ENCODE peak calls at places on chromosome 16, in nine cellular contexts. W is HEK293T, R is psoas muscle, O is tibial artery, B is midbrain, J is activated gamma-delta T cell treated with Interleukin-2 at 50 U/mL for 16 hours, Z is H4, L is astrocyte, G is astrocyte of the cerebellum. Y is an unnamed sample.

GRCh38 chr16:83713597-83713996 is 94.2 kb upstream of the HSBP1 start:
- DNase-seq in W (no peak), R (no peak), O (no peak), B (no peak), J (no peak), Z (peak; percentile 21), L (no peak), G (no peak), Y (no peak)

GRCh38 chr16:1218061-1218929 is 6.8 kb downstream of the TPSG1 start:
- DNase-seq in W (no peak), R (no peak), O (no peak), B (no peak), J (no peak), Z (no peak), L (no peak), G (no peak), Y (no peak)

GRCh38 chr16:5031601-5032000 is 2.1 kb downstream of the NAGPA start:
- DNase-seq in W (no peak), R (no peak), O (no peak), B (no peak), J (no peak), Z (no peak), L (no peak), G (no peak), Y (no peak)

GRCh38 chr16:56980203-56980535 is 9.2 kb upstream of the NLRC5 start:
- DNase-seq in W (no peak), R (no peak), O (no peak), B (no peak), J (no peak), Z (no peak), L (no peak), G (no peak), Y (no peak)

GRCh38 chr16:3511286-3512180 is 10.7 kb downstream of the CLUAP1 start:
- DNase-seq in W (no peak), R (no peak), O (peak; percentile 34), B (no peak), J (no peak), Z (no peak), L (no peak), G (no peak), Y (no peak)

GRCh38 chr16:3259097-3259496 is 2.7 kb upstream of the MEFV start:
- DNase-seq in W (no peak), R (no peak), O (no peak), B (peak; percentile 19), J (no peak), Z (peak; percentile 35), L (no peak), G (no peak), Y (no peak)

GRCh38 chr16:11967195-11967911 is 2.3 kb downstream of the TNFRSF17 start:
- DNase-seq in W (no peak), R (no peak), O (no peak), B (no peak), J (no peak), Z (no peak), L (no peak), G (no peak), Y (no peak)

GRCh38 chr16:24073321-24073720 is 182.8 kb upstream of the CACNG3 start:
- DNase-seq in W (no peak), R (no peak), O (no peak), B (no peak), J (no peak), Z (no peak), L (no peak), G (no peak), Y (no peak)

GRCh38 chr16:75627856-75628255 is 4.8 kb upstream of the ADAT1 start:
- DNase-seq in W (no peak), R (no peak), O (no peak), B (no peak), J (no peak), Z (no peak), L (peak; percentile 18), G (no peak), Y (peak; percentile 16)

GRCh38 chr16:2196162-2196980 is at the start of gene CASKIN1:
- DNase-seq in W (peak; percentile 50), R (no peak), O (no peak), B (no peak), J (no peak), Z (no peak), L (no peak), G (no peak), Y (no peak)

GRCh38 chr16:68298907-68299515 is 11.7 kb downstream of the SLC7A6OS start:
- DNase-seq in W (no peak), R (peak; percentile 63), O (peak; percentile 77), B (peak; percentile 7), J (no peak), Z (no peak), L (peak; percentile 69), G (no peak), Y (peak; percentile 77)

GRCh38 chr16:80480664-80481063 is 60.1 kb upstream of the DYNLRB2 start:
- DNase-seq in W (no peak), R (no peak), O (no peak), B (no peak), J (no peak), Z (no peak), L (no peak), G (no peak), Y (no peak)

GRCh38 chr16:4783951-4784336 is 4.2 kb downstream of the SEPTIN12 start:
- DNase-seq in W (no peak), R (no peak), O (no peak), B (no peak), J (no peak), Z (no peak), L (no peak), G (no peak), Y (no peak)

GRCh38 chr16:28140788-28141618 is 70.8 kb downstream of the XPO6 start:
- DNase-seq in W (no peak), R (no peak), O (no peak), B (no peak), J (peak; percentile 69), Z (no peak), L (no peak), G (no peak), Y (no peak)

GRCh38 chr16:71965223-71965622 is 35.0 kb downstream of the PKD1L3 start:
- DNase-seq in W (no peak), R (no peak), O (no peak), B (no peak), J (no peak), Z (no peak), L (no peak), G (no peak), Y (no peak)

GRCh38 chr16:47728229-47728628 is 267.1 kb downstream of the PHKB start:
- DNase-seq in W (no peak), R (no peak), O (no peak), B (no peak), J (no peak), Z (no peak), L (no peak), G (no peak), Y (no peak)

GRCh38 chr16:57889960-57890751 is 80.8 kb downstream of the CNGB1 start:
- DNase-seq in W (no peak), R (no peak), O (no peak), B (no peak), J (no peak), Z (peak; percentile 50), L (peak; percentile 76), G (no peak), Y (peak; percentile 28)

GRCh38 chr16:69031877-69032301 is 73.6 kb upstream of the HAS3 start:
- DNase-seq in W (no peak), R (no peak), O (no peak), B (no peak), J (no peak), Z (no peak), L (no peak), G (no peak), Y (no peak)

GRCh38 chr16:3716831-3717234 is 491 bp downstream of the TRAP1 start:
- DNase-seq in W (peak; percentile 28), R (no peak), O (no peak), B (no peak), J (no peak), Z (no peak), L (no peak), G (no peak), Y (no peak)

GRCh38 chr16:56600398-56600999 is 7.9 kb upstream of the MT2A start:
- DNase-seq in W (peak; percentile 52), R (no peak), O (no peak), B (peak; percentile 80), J (no peak), Z (peak; percentile 52), L (no peak), G (no peak), Y (peak; percentile 66)

GRCh38 chr16:81181013-81181720 is 57.3 kb upstream of the BCO1 start:
- DNase-seq in W (peak; percentile 49), R (peak; percentile 86), O (peak; percentile 94), B (no peak), J (no peak), Z (peak; percentile 93), L (peak; percentile 91), G (peak; percentile 92), Y (peak; percentile 97)

GRCh38 chr16:11806721-11807120 is 9.7 kb upstream of the ZC3H7A start:
- DNase-seq in W (no peak), R (no peak), O (no peak), B (no peak), J (no peak), Z (no peak), L (no peak), G (no peak), Y (peak; percentile 55)

GRCh38 chr16:75377971-75378386 is 55.3 kb downstream of the CFDP1 start:
- DNase-seq in W (no peak), R (no peak), O (no peak), B (peak; percentile 40), J (no peak), Z (peak; percentile 44), L (peak; percentile 96), G (peak; percentile 97), Y (peak; percentile 97)

GRCh38 chr16:69311533-69312388 is 611 bp downstream of the VPS4A start:
- DNase-seq in W (peak; percentile 31), R (peak; percentile 48), O (peak; percentile 75), B (no peak), J (peak; percentile 31), Z (no peak), L (no peak), G (no peak), Y (no peak)

GRCh38 chr16:31376705-31377104 is 16.4 kb upstream of the ITGAD start:
- DNase-seq in W (no peak), R (no peak), O (no peak), B (no peak), J (no peak), Z (no peak), L (no peak), G (no peak), Y (no peak)

GRCh38 chr16:72195609-72196008 is 23.7 kb upstream of the PMFBP1 start:
- DNase-seq in W (peak; percentile 13), R (no peak), O (no peak), B (peak; percentile 8), J (no peak), Z (no peak), L (no peak), G (no peak), Y (no peak)

GRCh38 chr16:80372341-80372740 is 168.5 kb upstream of the DYNLRB2 start:
- DNase-seq in W (no peak), R (no peak), O (no peak), B (no peak), J (no peak), Z (no peak), L (peak; percentile 8), G (no peak), Y (no peak)

GRCh38 chr16:82638095-82638798 is 11.5 kb downstream of the CDH13 start:
- DNase-seq in W (no peak), R (no peak), O (no peak), B (no peak), J (no peak), Z (peak; percentile 35), L (peak; percentile 86), G (peak; percentile 75), Y (peak; percentile 95)

GRCh38 chr16:57266531-57267268 is 17.8 kb downstream of the PLLP start:
- DNase-seq in W (no peak), R (no peak), O (no peak), B (no peak), J (peak; percentile 25), Z (no peak), L (no peak), G (no peak), Y (no peak)

GRCh38 chr16:56038564-56039098 is 152.7 kb upstream of the GNAO1 start:
- DNase-seq in W (no peak), R (no peak), O (no peak), B (no peak), J (no peak), Z (no peak), L (no peak), G (no peak), Y (no peak)

GRCh38 chr16:9900576-9900975 is 281.7 kb downstream of the GRIN2A start:
- DNase-seq in W (no peak), R (no peak), O (no peak), B (no peak), J (no peak), Z (no peak), L (no peak), G (no peak), Y (no peak)

Y was measured in IMR-90.